ENCODE peak calls at places on chromosomes 2 and 18, in ten cellular contexts. T is lower lobe of right lung; F is esophagus muscularis mucosa; K is activated B cell treated with CpG ODN at 0.5 μM for 24 hours; J is retinal pigment epithelial cell; X is body of pancreas; B is endothelial cell of umbilical vein; Y is astrocyte of the spinal cord; W is CD4-positive, alpha-beta T cell; V is foreskin fibroblast. I is an unnamed sample.
A peak's percentile ranks its signal among the peaks of the same experiment; 100 is the strongest.

GRCh38 chr2:64186698-64187605 is 42.7 kb upstream of the PELI1 start:
- DNase-seq in V (no peak), Y (no peak), T (no peak), K (no peak), X (no peak), B (no peak), W (no peak), F (no peak), J (no peak), I (no peak)

GRCh38 chr2:169146220-169146619 is 76.9 kb downstream of the DHRS9 start:
- DNase-seq in W (no peak), X (no peak), K (no peak), V (no peak), F (peak; percentile 21), T (no peak), B (no peak), Y (no peak), J (no peak), I (no peak)

GRCh38 chr2:65545818-65546217 is 113.4 kb upstream of the SPRED2 start:
- DNase-seq in K (no peak), Y (no peak), J (peak; percentile 16), V (peak; percentile 31), B (peak; percentile 68), X (no peak), F (no peak), W (no peak), T (no peak), I (no peak)

GRCh38 chr18:2985628-2986027 is 27.3 kb downstream of the LPIN2 start:
- DNase-seq in K (no peak), J (no peak), V (no peak), X (no peak), B (peak; percentile 48), Y (peak; percentile 63), T (no peak), F (no peak), W (no peak), I (no peak)

GRCh38 chr18:59694824-59695223 is 2.4 kb downstream of the CCBE1 start:
- DNase-seq in W (no peak), F (no peak), Y (no peak), X (no peak), T (no peak), B (no peak), J (no peak), K (no peak), V (no peak), I (no peak)

GRCh38 chr18:77140439-77141109 is 8.0 kb upstream of the MBP start:
- DNase-seq in W (peak; percentile 40), J (no peak), X (no peak), V (no peak), K (no peak), B (no peak), T (peak; percentile 69), F (no peak), Y (no peak), I (no peak)

GRCh38 chr2:238203104-238203972 is at the start of gene ILKAP:
- DNase-seq in T (peak; percentile 94), J (peak; percentile 25), W (peak; percentile 88), B (peak; percentile 74), V (peak; percentile 80), K (peak; percentile 90), F (no peak), Y (peak; percentile 70), X (peak; percentile 90), I (peak; percentile 89)

GRCh38 chr2:217409939-217410820 is 550.3 kb upstream of the TNP1 start:
- DNase-seq in V (no peak), B (no peak), T (no peak), W (no peak), K (no peak), F (peak; percentile 34), X (no peak), Y (no peak), J (no peak), I (no peak)

GRCh38 chr2:19038096-19039015 is 320.1 kb downstream of the OSR1 start:
- DNase-seq in F (no peak), J (no peak), B (no peak), Y (peak; percentile 83), X (no peak), K (no peak), V (peak; percentile 84), T (no peak), W (no peak), I (no peak)

GRCh38 chr2:62743506-62743905 is 38.0 kb downstream of the EHBP1 start:
- DNase-seq in F (no peak), K (no peak), T (no peak), J (no peak), V (no peak), Y (no peak), X (no peak), W (no peak), B (no peak), I (no peak)

DNA sequence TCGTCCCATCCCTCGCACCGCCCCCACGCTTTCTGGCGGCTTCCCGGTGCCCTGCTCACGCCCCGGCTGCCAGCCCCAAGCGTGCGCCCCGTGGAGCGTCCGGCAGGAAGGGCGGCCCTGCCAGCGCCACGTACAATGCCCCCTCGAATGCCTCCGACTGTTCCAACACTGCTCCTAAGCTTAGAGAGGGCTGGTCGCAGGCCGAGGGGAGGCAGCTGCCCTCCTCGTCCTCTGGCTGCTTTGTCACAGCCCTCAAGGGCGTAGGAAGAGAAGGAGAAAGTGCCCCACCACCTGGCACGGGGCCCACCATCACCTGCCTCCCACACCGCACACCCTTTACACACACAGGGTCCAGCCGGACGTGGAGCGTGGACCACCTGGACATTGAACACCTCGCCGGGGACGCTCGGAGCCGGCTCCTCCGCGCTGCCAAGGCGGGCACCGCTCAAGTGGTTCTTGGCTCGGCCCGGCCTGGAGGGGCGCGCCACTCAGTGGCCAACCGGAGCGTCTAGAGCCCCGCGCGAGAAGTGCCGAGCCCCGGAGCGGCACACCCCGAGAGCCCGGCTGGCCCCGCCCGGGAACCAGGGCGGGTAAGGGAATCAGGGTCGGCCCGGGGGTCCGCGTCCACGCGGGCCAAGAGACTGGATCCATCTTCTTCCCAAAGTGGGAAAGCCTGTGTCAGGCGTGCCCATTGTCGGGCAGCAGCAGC is 830 bp downstream of the DNER start:
- DNase-seq in J (no peak), K (no peak), Y (peak; percentile 58), W (no peak), B (no peak), T (no peak), X (no peak), V (no peak), F (no peak), I (no peak)
- TF ChIP-seq CTCF in J (no peak), K (no peak), Y (peak; percentile 6), W (no peak), B (peak; percentile 1), T (no peak), X (no peak), V (no peak), F (no peak), I (no peak)

GRCh38 chr2:68594674-68595492 is 48.5 kb upstream of the PROKR1 start:
- DNase-seq in W (peak; percentile 42), J (peak; percentile 2), F (no peak), Y (peak; percentile 62), V (peak; percentile 19), X (peak; percentile 50), K (peak; percentile 21), T (peak; percentile 49), B (peak; percentile 63), I (no peak)
- TF ChIP-seq CTCF in W (peak; percentile 90), J (peak; percentile 97), F (peak; percentile 41), Y (peak; percentile 91), V (peak; percentile 88), X (peak; percentile 53), K (peak; percentile 64), T (peak; percentile 86), B (peak; percentile 75), I (peak; percentile 55)

DNA sequence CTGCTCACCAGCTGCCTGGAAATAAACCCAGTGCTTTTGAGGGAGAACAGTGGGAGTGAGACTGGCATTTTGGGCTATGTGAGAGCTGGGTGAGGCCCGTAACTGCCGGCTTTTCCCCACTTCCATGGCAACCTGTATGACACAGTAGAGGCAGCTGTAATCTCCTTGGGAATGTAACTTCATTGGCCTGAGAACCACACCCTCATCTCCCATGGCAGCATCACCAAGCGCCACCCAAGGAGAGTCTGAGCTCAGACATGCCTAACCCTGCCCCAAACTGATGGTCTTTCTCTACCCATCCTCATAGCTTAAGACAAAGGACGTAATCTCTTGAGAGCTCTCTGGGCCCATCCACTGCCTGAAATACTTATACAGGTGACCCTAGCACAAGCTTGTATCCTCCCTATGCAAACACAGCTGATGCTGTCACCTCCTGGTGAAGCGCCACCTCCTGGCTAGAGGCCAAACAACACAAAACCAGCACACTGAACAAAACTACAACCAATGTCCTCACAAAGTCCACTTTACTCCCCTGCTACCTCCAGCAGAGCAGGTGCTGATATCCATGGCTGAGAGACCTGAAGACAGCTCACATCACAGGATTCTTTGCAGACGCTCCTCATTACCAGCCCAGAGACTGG is 763.4 kb upstream of the NRXN1 start:
- DNase-seq in W (no peak), J (peak; percentile 76), B (peak; percentile 14), K (no peak), V (no peak), X (no peak), T (no peak), F (no peak), Y (no peak), I (no peak)
- TF ChIP-seq CTCF in W (no peak), J (peak; percentile 49), B (peak; percentile 53), K (no peak), V (no peak), X (no peak), T (no peak), F (no peak), Y (peak; percentile 20), I (no peak)

GRCh38 chr2:121006783-121007489 is 271.3 kb downstream of the GLI2 start:
- DNase-seq in V (no peak), K (no peak), F (peak; percentile 74), T (no peak), J (no peak), X (no peak), Y (no peak), B (no peak), W (no peak), I (no peak)

GRCh38 chr2:121005512-121005911 is 269.8 kb downstream of the GLI2 start:
- DNase-seq in F (no peak), X (no peak), W (no peak), T (no peak), Y (no peak), V (no peak), J (no peak), K (no peak), B (no peak), I (no peak)

GRCh38 chr2:121007490-121007853 is 271.8 kb downstream of the GLI2 start:
- DNase-seq in J (no peak), W (no peak), K (no peak), T (no peak), F (no peak), B (no peak), V (no peak), Y (no peak), X (no peak), I (no peak)

GRCh38 chr2:121010998-121011397 is 274.0 kb downstream of the TFCP2L1 start:
- DNase-seq in W (no peak), X (no peak), V (no peak), B (no peak), T (no peak), F (no peak), K (no peak), J (no peak), Y (no peak), I (no peak)

DNA sequence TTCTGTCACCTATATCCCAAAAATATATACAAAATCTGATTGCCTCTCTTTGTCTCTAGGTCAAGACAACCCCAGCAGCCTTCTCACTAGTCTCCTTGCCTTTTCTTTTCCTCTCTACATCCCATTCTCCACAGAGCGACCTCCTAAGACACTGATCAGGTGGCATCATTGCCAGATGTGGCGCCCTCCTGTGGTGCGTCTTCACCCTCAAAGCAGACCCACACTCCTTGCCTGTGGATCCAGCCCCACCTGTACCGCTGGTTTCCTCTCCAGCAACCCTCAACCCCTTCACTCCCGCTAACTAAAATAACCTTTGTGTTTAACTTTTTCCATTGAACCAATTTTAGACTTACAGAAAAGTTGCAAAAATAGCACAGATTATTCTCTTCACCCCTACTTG is 273.3 kb downstream of the GLI2 start:
- DNase-seq in T (no peak), Y (no peak), W (no peak), K (no peak), F (no peak), J (no peak), X (no peak), V (no peak), B (no peak), I (no peak)
- TF ChIP-seq CTCF in T (no peak), Y (peak; percentile 40), W (no peak), K (no peak), F (no peak), J (peak; percentile 51), X (no peak), V (peak; percentile 20), B (peak; percentile 36), I (no peak)

I was measured in mesothelial cell of epicardium.